ENCODE peak calls at places on chromosome X, in five cellular contexts. Z is neuronal stem cell, R is H9, Q is H1, F is mesenchymal stem cell. U is an unnamed sample.

GRCh38 chrX:122504026-122504425 is 680.1 kb upstream of the GRIA3 start:
- DNase-seq in Z (no peak), R (no peak), Q (no peak), F (no peak), U (no peak)

GRCh38 chrX:48025561-48025960 is 18.8 kb downstream of the SPACA5 start:
- DNase-seq in Z (peak), R (peak), Q (no peak), F (peak), U (peak)

GRCh38 chrX:76253432-76253831 is 80.6 kb downstream of the PBDC1 start:
- DNase-seq in Z (peak), R (peak), Q (no peak), F (peak), U (peak)

GRCh38 chrX:130401415-130402210 is at the start of gene RBMX2:
- DNase-seq in Z (peak), R (peak), Q (peak), F (peak), U (peak)

GRCh38 chrX:312621-313331 is 5.8 kb downstream of the GTPBP6 start:
- DNase-seq in Z (no peak), R (no peak), Q (no peak), F (no peak), U (no peak)

GRCh38 chrX:121036951-121037350 is 10.5 kb upstream of the GLUD2 start:
- DNase-seq in Z (no peak), R (no peak), Q (no peak), F (no peak), U (no peak)

GRCh38 chrX:136577562-136577961 is 45.5 kb downstream of the VGLL1 start:
- DNase-seq in Z (peak), R (peak), Q (no peak), F (peak), U (peak)

GRCh38 chrX:16882702-16883486 is 12.7 kb upstream of the RBBP7 start:
- DNase-seq in Z (peak), R (peak), Q (no peak), F (peak), U (peak)

GRCh38 chrX:22922961-22923360 is 76.8 kb upstream of the DDX53 start:
- DNase-seq in Z (no peak), R (no peak), Q (no peak), F (peak), U (no peak)

GRCh38 chrX:71144651-71145050 is at the start of gene NLGN3:
- DNase-seq in Z (no peak), R (no peak), Q (no peak), F (no peak), U (no peak)

GRCh38 chrX:101595739-101596419 is 21.9 kb downstream of the ARMCX6 start:
- DNase-seq in Z (peak), R (peak), Q (no peak), F (peak), U (peak)

GRCh38 chrX:107940095-107940494 is 42.1 kb downstream of the TEX13B start:
- DNase-seq in Z (no peak), R (no peak), Q (no peak), F (peak), U (peak)

GRCh38 chrX:136189222-136189621 is 41.9 kb downstream of the FHL1 start:
- DNase-seq in Z (no peak), R (no peak), Q (no peak), F (no peak), U (no peak)

GRCh38 chrX:46444011-46444410 is 101.2 kb downstream of the ZNF674 start:
- DNase-seq in Z (no peak), R (no peak), Q (no peak), F (peak), U (peak)

GRCh38 chrX:74242050-74242449 is 61.9 kb upstream of the ZCCHC13 start:
- DNase-seq in Z (no peak), R (no peak), Q (no peak), F (peak), U (no peak)

GRCh38 chrX:67544871-67545771 is 1.3 kb downstream of the AR start:
- DNase-seq in Z (peak), R (peak), Q (no peak), F (peak), U (no peak)

GRCh38 chrX:71514367-71515038 is 18.4 kb upstream of the OGT start:
- DNase-seq in Z (no peak), R (no peak), Q (no peak), F (no peak), U (no peak)

GRCh38 chrX:19649227-19650009 is 134.1 kb upstream of the MAP3K15 start:
- DNase-seq in Z (no peak), R (no peak), Q (no peak), F (no peak), U (no peak)

GRCh38 chrX:46263494-46263893 is 281.7 kb downstream of the ZNF674 start:
- DNase-seq in Z (no peak), R (no peak), Q (no peak), F (no peak), U (peak)

GRCh38 chrX:101904996-101905395 is 26.8 kb downstream of the ZMAT1 start:
- DNase-seq in Z (no peak), R (no peak), Q (no peak), F (no peak), U (no peak)

GRCh38 chrX:20620301-20620700 is 353.6 kb upstream of the RPS6KA3 start:
- DNase-seq in Z (no peak), R (no peak), Q (no peak), F (no peak), U (peak)

GRCh38 chrX:22818061-22818460 is 181.7 kb upstream of the DDX53 start:
- DNase-seq in Z (no peak), R (no peak), Q (no peak), F (no peak), U (no peak)

GRCh38 chrX:68843992-68844391 is 15.2 kb downstream of the EFNB1 start:
- DNase-seq in Z (no peak), R (no peak), Q (no peak), F (no peak), U (no peak)
- H4K8ac ChIP-seq in Z (no peak), R (no peak), Q (no peak), F (no peak), U (no peak)

DNA sequence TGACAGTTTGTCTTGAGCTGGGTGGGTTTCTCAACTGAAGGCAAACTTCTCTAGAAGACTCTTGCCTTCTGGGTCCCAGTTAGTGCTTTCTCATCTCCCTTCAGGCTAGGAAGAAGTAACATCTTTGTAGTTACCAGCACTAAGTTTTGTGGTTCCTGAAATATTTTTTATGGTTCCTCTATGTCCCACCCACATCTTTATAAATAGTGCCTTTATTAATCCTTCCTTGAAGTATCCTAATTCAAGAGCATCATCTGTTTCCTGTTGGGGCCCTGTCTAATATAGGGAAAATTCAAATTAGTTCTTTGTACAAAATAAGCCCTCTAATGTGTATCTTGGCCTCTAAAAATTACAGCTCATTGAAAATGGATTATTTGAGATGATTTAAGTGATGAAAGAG is 147.4 kb upstream of the MAOA start:
- DNase-seq in Z (no peak), R (no peak), Q (no peak), F (no peak), U (no peak)
- H2BK12ac ChIP-seq in Z (no peak), R (no peak), Q (no peak), F (no peak), U (no peak)

DNA sequence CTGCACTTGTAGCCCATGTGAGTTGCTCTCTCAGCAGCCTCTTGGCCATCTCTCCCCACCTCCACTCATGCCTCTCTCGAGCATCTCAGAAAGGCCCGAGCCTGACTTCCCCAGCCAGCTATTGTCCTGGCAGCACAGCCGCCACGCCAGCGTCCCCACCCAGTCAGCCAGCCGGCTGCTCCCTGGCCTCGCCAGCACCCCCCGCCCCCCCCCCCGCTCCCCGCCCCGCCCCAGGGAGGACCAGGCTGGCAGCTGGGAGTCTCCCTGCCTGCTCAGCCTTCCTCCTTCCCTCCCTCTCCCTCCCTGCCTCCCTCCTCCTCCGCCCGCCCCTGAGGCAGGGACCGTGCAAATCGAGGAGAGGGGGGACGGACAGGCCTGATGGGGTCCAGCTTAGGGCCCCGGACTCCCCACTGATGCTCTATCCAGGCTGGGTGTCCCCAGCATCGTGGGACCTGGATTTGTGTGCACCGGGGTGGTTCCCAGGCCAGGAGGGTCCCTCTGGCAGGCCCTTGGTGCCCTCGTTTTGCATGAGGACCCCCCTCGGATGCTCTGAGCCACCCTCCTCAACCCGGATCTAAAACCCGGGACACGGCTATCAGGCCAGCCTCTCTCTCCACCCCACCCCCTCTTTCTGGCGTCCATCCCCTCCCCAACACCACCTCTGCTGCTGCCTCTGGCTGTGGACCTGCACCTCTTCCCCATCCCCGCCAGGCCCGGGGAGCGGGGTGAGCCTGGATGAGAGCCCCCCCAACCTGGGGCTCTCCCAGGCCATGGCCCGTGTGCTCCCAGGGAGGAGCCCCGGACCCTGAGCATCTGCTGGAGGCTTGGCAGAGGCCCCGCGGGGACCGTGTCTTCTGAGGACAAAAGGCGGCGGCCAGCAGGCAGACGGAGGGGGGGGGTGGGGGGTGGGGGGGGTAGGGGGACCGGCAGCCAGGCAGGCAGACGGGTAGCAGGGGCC is at the start of gene GPR173:
- DNase-seq in Z (peak), R (peak), Q (no peak), F (peak), U (no peak)
- H4K8ac ChIP-seq in Z (no peak), R (no peak), Q (peak), F (peak), U (no peak)

GRCh38 chrX:73131877-73132276 is 52.6 kb upstream of the PABPC1L2A start:
- DNase-seq in Z (no peak), R (no peak), Q (no peak), F (no peak), U (no peak)

GRCh38 chrX:73127700-73128241 is 48.5 kb upstream of the PABPC1L2A start:
- DNase-seq in Z (peak), R (peak), Q (peak), F (no peak), U (no peak)

GRCh38 chrX:73131276-73131675 is 52.0 kb upstream of the PABPC1L2A start:
- DNase-seq in Z (no peak), R (no peak), Q (no peak), F (no peak), U (no peak)

GRCh38 chrX:73126240-73126639 is 46.9 kb upstream of the PABPC1L2A start:
- DNase-seq in Z (no peak), R (no peak), Q (no peak), F (no peak), U (no peak)
- H2BK12ac ChIP-seq in Z (no peak), R (no peak), Q (no peak), F (no peak), U (no peak)

DNA sequence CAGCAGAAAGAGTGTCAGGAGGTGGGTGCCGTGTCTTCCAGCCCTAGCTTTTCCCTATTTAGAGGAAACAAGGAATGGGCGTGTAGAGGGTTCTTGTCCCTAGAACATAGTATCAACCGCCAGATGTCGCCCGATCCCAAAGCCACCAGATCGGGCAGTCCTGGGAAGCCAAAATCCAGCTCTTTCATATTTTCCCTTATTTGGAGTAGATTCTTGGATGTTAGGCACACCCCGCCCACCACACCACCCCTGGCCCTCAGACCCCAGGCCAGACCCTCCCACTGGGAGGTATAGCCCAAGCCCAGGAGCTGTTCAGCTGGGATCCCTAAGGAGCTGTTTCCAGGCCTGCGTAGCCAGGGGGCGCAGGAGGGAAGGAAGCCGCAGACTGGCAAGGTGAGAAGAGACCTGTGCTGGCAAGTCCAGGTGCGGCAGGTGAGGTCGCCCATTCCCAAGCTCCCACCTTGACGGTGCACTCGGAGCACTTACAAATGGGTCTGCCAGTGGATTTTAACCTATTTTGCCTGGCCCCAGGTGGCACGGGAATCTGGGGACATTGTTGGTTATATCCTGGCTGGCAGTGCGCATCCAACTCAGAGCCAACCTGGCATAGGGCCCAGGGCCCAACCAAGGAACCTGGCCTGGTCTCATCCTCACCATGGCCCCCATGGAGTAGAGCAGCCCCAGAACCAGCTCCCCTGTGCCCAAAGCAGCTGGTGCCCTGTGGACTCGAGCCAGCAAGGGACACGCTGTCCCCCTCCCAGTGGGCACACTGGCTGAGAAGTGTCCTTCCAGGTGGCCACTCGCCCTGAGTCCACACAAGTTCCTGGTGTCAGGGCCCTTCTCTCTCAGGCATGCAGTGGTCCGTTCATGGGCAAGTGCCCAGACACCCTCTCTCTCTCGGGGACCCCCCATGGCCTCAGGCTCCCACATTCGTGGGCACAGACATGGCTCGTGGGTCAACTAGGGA is 811 bp downstream of the FLNA start:
- DNase-seq in Z (no peak), R (peak), Q (peak), F (peak), U (peak)
- H4K8ac ChIP-seq in Z (no peak), R (no peak), Q (no peak), F (peak), U (peak)

GRCh38 chrX:153572601-153573000 is 26.3 kb downstream of the CCNQ start:
- DNase-seq in Z (no peak), R (no peak), Q (no peak), F (no peak), U (no peak)

GRCh38 chrX:153568612-153569011 is 30.3 kb downstream of the CCNQ start:
- DNase-seq in Z (no peak), R (peak), Q (no peak), F (no peak), U (no peak)

GRCh38 chrX:153565996-153566580 is 32.9 kb downstream of the CCNQ start:
- DNase-seq in Z (no peak), R (peak), Q (no peak), F (no peak), U (no peak)

GRCh38 chrX:153571159-153571908 is 27.6 kb downstream of the CCNQ start:
- DNase-seq in Z (no peak), R (no peak), Q (no peak), F (no peak), U (no peak)

DNA sequence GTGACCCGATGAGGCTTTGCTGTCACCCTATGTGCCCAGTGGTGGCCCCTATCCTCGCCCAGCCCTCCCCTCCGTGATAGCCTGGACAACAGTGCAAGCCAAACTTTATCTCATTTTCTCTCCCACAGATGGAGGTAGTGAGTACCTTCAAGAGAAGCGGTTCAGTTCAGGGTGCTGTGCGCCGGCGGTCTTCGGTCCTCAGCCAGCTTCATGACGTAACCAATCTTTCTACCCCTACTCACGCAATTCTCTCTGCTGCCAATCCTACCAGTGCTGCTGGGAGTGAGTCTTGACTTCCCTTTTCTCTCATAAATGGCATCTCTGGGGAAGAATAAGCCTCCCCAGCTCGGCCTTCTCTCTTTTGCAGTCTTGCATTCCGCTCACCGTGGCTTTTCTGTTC is 29.5 kb downstream of the CCNQ start:
- DNase-seq in Z (no peak), R (no peak), Q (no peak), F (no peak), U (no peak)
- H2BK12ac ChIP-seq in Z (no peak), R (no peak), Q (no peak), F (no peak), U (no peak)

DNA sequence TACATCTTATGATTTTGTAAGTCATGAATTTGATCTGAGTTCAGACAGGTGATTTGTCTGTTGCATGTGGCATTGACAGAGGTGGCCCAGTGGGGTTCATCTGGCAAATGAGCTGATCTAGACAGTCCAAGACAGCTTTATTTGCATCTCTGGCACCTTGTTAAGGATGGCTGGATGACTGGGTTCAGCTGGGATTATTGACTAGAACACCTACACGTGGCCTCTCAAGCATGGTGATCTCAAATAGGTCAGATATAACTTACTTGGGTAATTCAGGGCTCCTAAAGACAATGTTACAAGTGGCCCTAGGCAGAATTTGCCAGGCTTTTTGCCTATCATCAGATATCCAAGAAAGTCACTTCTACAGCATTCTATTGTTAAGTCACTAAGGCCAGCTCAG is 48.0 kb downstream of the APOOL start:
- DNase-seq in Z (no peak), R (no peak), Q (no peak), F (no peak), U (no peak)
- H4K8ac ChIP-seq in Z (no peak), R (no peak), Q (no peak), F (no peak), U (no peak)

DNA sequence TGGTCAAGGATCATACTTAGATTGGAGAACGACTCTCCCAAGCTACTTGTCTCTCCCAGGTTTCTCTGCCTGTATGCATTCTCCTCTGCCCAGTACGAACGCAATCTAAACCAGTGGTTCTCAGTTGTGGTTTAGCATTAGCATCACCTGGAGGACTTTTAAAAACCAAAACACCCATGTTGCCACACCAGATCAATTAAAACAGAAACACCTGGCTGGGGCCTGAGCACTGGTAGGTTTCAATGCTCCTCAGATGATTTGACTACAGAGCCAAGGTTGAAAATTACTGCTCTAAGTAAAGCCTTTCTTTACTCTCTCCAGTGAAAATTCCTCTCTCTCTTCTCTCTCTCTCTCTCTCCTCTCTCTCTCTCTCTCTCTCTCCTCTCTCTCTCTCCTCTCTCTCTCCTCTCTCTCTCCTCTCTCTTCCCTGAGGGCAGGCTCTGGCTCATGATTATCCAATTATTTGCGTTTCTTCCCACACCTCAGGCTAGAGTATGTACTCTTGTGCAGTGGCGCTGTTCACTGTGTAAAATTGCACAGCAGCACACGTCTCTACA is 153.7 kb upstream of the FGF13 start:
- DNase-seq in Z (no peak), R (no peak), Q (no peak), F (no peak), U (no peak)
- H2BK12ac ChIP-seq in Z (no peak), R (no peak), Q (no peak), F (no peak), U (no peak)

GRCh38 chrX:110407910-110408545 is 49.4 kb downstream of the RTL9 start:
- DNase-seq in Z (peak), R (peak), Q (no peak), F (peak), U (peak)

GRCh38 chrX:110406822-110407221 is 48.2 kb downstream of the RTL9 start:
- DNase-seq in Z (no peak), R (no peak), Q (no peak), F (no peak), U (no peak)

GRCh38 chrX:110410598-110410997 is 52.0 kb downstream of the RTL9 start:
- DNase-seq in Z (no peak), R (no peak), Q (no peak), F (no peak), U (no peak)

GRCh38 chrX:110409925-110410324 is 51.3 kb downstream of the RTL9 start:
- DNase-seq in Z (no peak), R (no peak), Q (no peak), F (peak), U (no peak)

GRCh38 chrX:110408949-110409588 is 50.4 kb downstream of the RTL9 start:
- DNase-seq in Z (no peak), R (no peak), Q (no peak), F (peak), U (no peak)
- H4K8ac ChIP-seq in Z (no peak), R (no peak), Q (no peak), F (no peak), U (no peak)

DNA sequence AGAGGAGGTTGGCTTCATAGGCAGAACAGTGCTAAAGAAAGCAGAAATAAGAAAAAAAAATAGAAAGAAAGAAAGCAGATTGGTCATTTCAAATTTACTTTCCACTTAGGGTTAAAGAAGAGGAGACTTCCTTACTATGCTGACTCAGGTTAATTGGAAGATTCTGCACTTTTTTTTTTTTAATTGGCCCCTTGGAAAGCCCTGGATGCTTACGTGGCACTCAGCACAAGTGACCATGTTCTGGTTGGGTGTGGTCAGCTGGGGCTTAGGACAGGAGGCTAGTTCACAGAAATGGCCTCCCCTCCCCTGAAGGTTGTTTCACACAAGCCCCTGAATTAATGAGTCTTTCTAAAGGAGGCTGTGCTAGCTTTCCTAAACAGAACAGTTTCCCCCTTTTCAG is 14.5 kb downstream of the MAGEA9B start:
- DNase-seq in Z (no peak), R (no peak), Q (no peak), F (no peak), U (no peak)
- H2BK12ac ChIP-seq in Z (no peak), R (no peak), Q (no peak), F (no peak), U (no peak)

U was measured in trophoblast cell.